ENCODE peak calls at places on chromosomes 2 and 18, in five cellular contexts. R is tibial nerve, D is germinal center, C is GM06990, Y is breast epithelium. I is an unnamed sample.

GRCh38 chr2:40251146-40251545 is 200.7 kb downstream of the SLC8A1 start:
- DNase-seq in C (no peak), Y (no peak), D (no peak), R (no peak), I (peak; percentile 30)

GRCh38 chr2:222000326-222000725 is 298.5 kb downstream of the PAX3 start:
- DNase-seq in Y (no peak), R (no peak), C (no peak), D (no peak), I (peak; percentile 79)

GRCh38 chr2:219916761-219917160 is 289.3 kb downstream of the SLC4A3 start:
- DNase-seq in D (no peak), Y (no peak), C (no peak), R (no peak), I (no peak)

GRCh38 chr2:19124135-19124534 is 234.3 kb downstream of the OSR1 start:
- DNase-seq in Y (no peak), R (no peak), D (no peak), C (no peak), I (no peak)

GRCh38 chr2:160432633-160433032 is 61.0 kb downstream of the RBMS1 start:
- DNase-seq in Y (no peak), C (no peak), R (no peak), D (no peak), I (peak; percentile 64)

GRCh38 chr18:78984941-78985784 is 5.5 kb downstream of the SALL3 start:
- DNase-seq in C (no peak), R (no peak), Y (no peak), D (no peak), I (peak; percentile 32)

GRCh38 chr2:121211689-121212151 is 73.3 kb downstream of the TFCP2L1 start:
- DNase-seq in C (no peak), D (no peak), Y (no peak), R (no peak), I (no peak)

GRCh38 chr2:239099474-239099873 is 251.6 kb downstream of the TWIST2 start:
- DNase-seq in R (no peak), D (no peak), Y (no peak), C (no peak), I (no peak)

I was measured in lung microvascular endothelial cell.